ENCODE peak calls at places on chromosomes 6 and 20, in four cellular contexts. One of them, this sample, is unnamed.
A peak's percentile ranks its signal among the peaks of the same experiment; 100 is the strongest.

GRCh38 chr6:41561386-41561785 is 15.2 kb downstream of the FOXP4 start:
- DNase-seq in lung microvascular endothelial cell: no peak
- DNase-seq in Caco-2: no peak
- DNase-seq in HuH-7.5: no peak
- DNase-seq in this sample: no peak

GRCh38 chr20:45311589-45312211 is 3.6 kb upstream of the MATN4 start:
- DNase-seq in lung microvascular endothelial cell: peak; percentile 65
- DNase-seq in Caco-2: peak; percentile 84
- DNase-seq in HuH-7.5: peak; percentile 97
- DNase-seq in this sample: peak; percentile 78

GRCh38 chr20:44409132-44409600 is 53.7 kb downstream of the HNF4A start:
- DNase-seq in lung microvascular endothelial cell: no peak
- DNase-seq in Caco-2: no peak
- DNase-seq in HuH-7.5: no peak
- DNase-seq in this sample: no peak

GRCh38 chr6:116629467-116630063 is 13.3 kb downstream of the RSPH4A start:
- DNase-seq in lung microvascular endothelial cell: peak; percentile 94
- DNase-seq in Caco-2: no peak
- DNase-seq in HuH-7.5: no peak
- DNase-seq in this sample: no peak

GRCh38 chr20:50286609-50287008 is 96.0 kb downstream of the CEBPB start:
- DNase-seq in lung microvascular endothelial cell: no peak
- DNase-seq in Caco-2: no peak
- DNase-seq in HuH-7.5: no peak
- DNase-seq in this sample: peak; percentile 86

GRCh38 chr6:92047886-92048285 is 1371.5 kb downstream of the EPHA7 start:
- DNase-seq in lung microvascular endothelial cell: no peak
- DNase-seq in Caco-2: no peak
- DNase-seq in HuH-7.5: no peak
- DNase-seq in this sample: no peak

GRCh38 chr6:89986650-89987074 is 92.4 kb downstream of the GJA10 start:
- DNase-seq in lung microvascular endothelial cell: peak; percentile 23
- DNase-seq in Caco-2: no peak
- DNase-seq in HuH-7.5: no peak
- DNase-seq in this sample: no peak

GRCh38 chr20:43994486-43995100 is 79.9 kb downstream of the TOX2 start:
- DNase-seq in lung microvascular endothelial cell: no peak
- DNase-seq in Caco-2: no peak
- DNase-seq in HuH-7.5: no peak
- DNase-seq in this sample: no peak

GRCh38 chr6:167934426-167934864 is 63.0 kb upstream of the KIF25 start:
- DNase-seq in lung microvascular endothelial cell: no peak
- DNase-seq in Caco-2: no peak
- DNase-seq in HuH-7.5: no peak
- DNase-seq in this sample: no peak

GRCh38 chr6:124947821-124948451 is 14.3 kb upstream of the RNF217 start:
- DNase-seq in lung microvascular endothelial cell: no peak
- DNase-seq in Caco-2: no peak
- DNase-seq in HuH-7.5: no peak
- DNase-seq in this sample: no peak

GRCh38 chr6:75204222-75204958 is 1.5 kb downstream of the COL12A1 start:
- DNase-seq in lung microvascular endothelial cell: peak; percentile 91
- DNase-seq in Caco-2: peak; percentile 82
- DNase-seq in HuH-7.5: peak; percentile 80
- DNase-seq in this sample: peak; percentile 79

GRCh38 chr20:43746344-43747137 is 19.7 kb upstream of the GTSF1L start:
- DNase-seq in lung microvascular endothelial cell: no peak
- DNase-seq in Caco-2: no peak
- DNase-seq in HuH-7.5: no peak
- DNase-seq in this sample: no peak

GRCh38 chr20:21706345-21707195 is 1.1 kb downstream of the PAX1 start:
- DNase-seq in lung microvascular endothelial cell: no peak
- DNase-seq in Caco-2: no peak
- DNase-seq in HuH-7.5: no peak
- DNase-seq in this sample: no peak

GRCh38 chr20:16518068-16518783 is 55.0 kb downstream of the KIF16B start:
- DNase-seq in lung microvascular endothelial cell: peak; percentile 42
- DNase-seq in Caco-2: peak; percentile 69
- DNase-seq in HuH-7.5: peak; percentile 52
- DNase-seq in this sample: peak; percentile 69